ENCODE peak calls at places on chromosomes 5 and 9, in ten cellular contexts. F is GM06990, Y is kidney epithelial cell, C is mucosa of descending colon, T is PC-3, E is dorsolateral prefrontal cortex, J is spleen, K is endothelial cell of umbilical vein, Q is mammary epithelial cell, O is BE2C. S is an unnamed sample.

GRCh38 chr5:2895876-2896275 is 144.4 kb upstream of the IRX2 start:
- DNase-seq in Q (no peak), J (no peak), E (no peak), F (no peak), O (no peak), K (no peak), T (no peak), C (no peak), Y (no peak), S (no peak)

GRCh38 chr9:137429974-137430722 is 7.0 kb downstream of the NOXA1 start:
- DNase-seq in O (peak; percentile 68), F (peak; percentile 78), E (no peak), C (peak; percentile 76), T (peak; percentile 40), Y (no peak), J (peak; percentile 81), K (no peak), Q (no peak), S (no peak)

GRCh38 chr9:122860319-122861142 is 32.1 kb upstream of the PDCL start:
- DNase-seq in K (no peak), Y (no peak), Q (no peak), E (no peak), F (no peak), O (no peak), C (no peak), J (no peak), T (peak; percentile 66), S (no peak)

GRCh38 chr9:27344776-27345175 is 47.8 kb upstream of the EQTN start:
- DNase-seq in E (peak; percentile 61), C (no peak), Q (no peak), F (no peak), T (no peak), Y (no peak), J (no peak), K (no peak), O (no peak), S (no peak)

GRCh38 chr9:108885643-108886348 is 23.7 kb downstream of the ACTL7A start:
- DNase-seq in Q (peak; percentile 80), Y (peak; percentile 57), J (no peak), T (peak; percentile 80), K (peak; percentile 67), E (no peak), C (no peak), F (peak; percentile 46), O (peak; percentile 60), S (peak; percentile 50)

GRCh38 chr5:110900829-110901228 is 162.0 kb downstream of the SLC25A46 start:
- DNase-seq in E (no peak), K (no peak), Q (peak; percentile 92), T (peak; percentile 96), Y (peak; percentile 47), O (no peak), J (no peak), C (no peak), F (no peak), S (peak; percentile 80)

GRCh38 chr5:84683594-84683993 is 298.9 kb upstream of the EDIL3 start:
- DNase-seq in O (peak; percentile 14), J (no peak), C (no peak), F (no peak), E (no peak), Q (no peak), Y (no peak), T (no peak), K (no peak), S (no peak)

GRCh38 chr5:121758640-121759039 is 93.0 kb upstream of the FTMT start:
- DNase-seq in T (no peak), J (no peak), Q (no peak), Y (no peak), C (no peak), K (no peak), F (no peak), O (no peak), E (no peak), S (no peak)

GRCh38 chr5:177434437-177434836 is 8.0 kb downstream of the GRK6 start:
- DNase-seq in T (no peak), K (no peak), C (no peak), Y (no peak), E (no peak), O (no peak), J (no peak), F (no peak), Q (no peak), S (no peak)

GRCh38 chr9:37029304-37029775 is 4.7 kb downstream of the PAX5 start:
- DNase-seq in T (no peak), K (no peak), J (peak; percentile 84), E (no peak), C (no peak), Y (no peak), O (peak; percentile 87), F (peak; percentile 78), Q (no peak), S (no peak)

GRCh38 chr5:148830220-148830619 is 3.8 kb downstream of the ADRB2 start:
- DNase-seq in T (peak; percentile 40), K (no peak), J (no peak), Y (no peak), Q (no peak), C (no peak), O (no peak), E (no peak), F (no peak), S (no peak)

GRCh38 chr9:105459329-105459728 is 11.5 kb downstream of the FSD1L start:
- DNase-seq in K (no peak), T (no peak), Q (no peak), F (no peak), Y (no peak), O (no peak), E (no peak), C (no peak), J (no peak), S (no peak)

GRCh38 chr9:130042931-130043653 is at the start of gene FNBP1:
- DNase-seq in C (peak; percentile 89), T (peak; percentile 68), K (peak; percentile 80), O (peak; percentile 90), Q (peak; percentile 69), Y (peak; percentile 25), F (peak; percentile 87), E (peak; percentile 65), J (peak; percentile 95), S (peak; percentile 36)

GRCh38 chr9:82680179-82680935 is 382.6 kb downstream of the RASEF start:
- DNase-seq in T (no peak), Q (no peak), O (peak; percentile 73), E (no peak), C (no peak), K (no peak), J (no peak), F (no peak), Y (no peak), S (no peak)

GRCh38 chr9:92438900-92439526 is 14.7 kb upstream of the OMD start:
- DNase-seq in J (no peak), Y (no peak), E (no peak), O (no peak), Q (no peak), F (no peak), T (peak; percentile 24), C (no peak), K (peak; percentile 38), S (peak; percentile 12)
- TF ChIP-seq CTCF in J (peak; percentile 12), Y (no peak), E (peak; percentile 44), O (peak; percentile 2), Q (peak; percentile 20), F (peak; percentile 17), T (peak; percentile 16), C (no peak), K (no peak), S (peak; percentile 15)

DNA sequence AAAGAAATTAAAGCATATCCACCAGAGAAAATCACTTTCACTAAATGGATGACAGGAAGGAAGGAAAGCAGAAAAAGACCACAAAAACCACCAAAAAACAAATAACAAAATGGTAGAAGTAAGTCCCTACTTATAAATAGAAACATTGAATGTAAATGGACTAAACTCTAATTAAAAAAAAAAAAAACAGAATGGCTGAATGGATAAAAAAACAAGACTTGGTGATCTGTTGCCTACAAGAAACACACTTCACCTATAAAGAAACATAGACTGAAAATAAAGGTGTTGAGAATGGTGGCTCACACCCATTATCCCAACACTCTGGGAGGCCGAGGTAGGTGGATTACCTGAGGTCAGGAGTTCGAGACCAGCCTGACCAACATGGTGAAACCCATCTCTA is 122.9 kb downstream of the HMHB1 start:
- DNase-seq in T (no peak), O (no peak), Y (no peak), K (no peak), C (no peak), F (no peak), J (no peak), E (no peak), Q (no peak), S (no peak)
- H3K4me3 ChIP-seq in T (no peak overlapping the region), O (no peak overlapping the region), Y (no peak overlapping the region), K (no peak overlapping the region), C (no peak overlapping the region), F (no peak overlapping the region), J (no peak overlapping the region), E (no peak overlapping the region), Q (no peak overlapping the region), S (no peak overlapping the region)

DNA sequence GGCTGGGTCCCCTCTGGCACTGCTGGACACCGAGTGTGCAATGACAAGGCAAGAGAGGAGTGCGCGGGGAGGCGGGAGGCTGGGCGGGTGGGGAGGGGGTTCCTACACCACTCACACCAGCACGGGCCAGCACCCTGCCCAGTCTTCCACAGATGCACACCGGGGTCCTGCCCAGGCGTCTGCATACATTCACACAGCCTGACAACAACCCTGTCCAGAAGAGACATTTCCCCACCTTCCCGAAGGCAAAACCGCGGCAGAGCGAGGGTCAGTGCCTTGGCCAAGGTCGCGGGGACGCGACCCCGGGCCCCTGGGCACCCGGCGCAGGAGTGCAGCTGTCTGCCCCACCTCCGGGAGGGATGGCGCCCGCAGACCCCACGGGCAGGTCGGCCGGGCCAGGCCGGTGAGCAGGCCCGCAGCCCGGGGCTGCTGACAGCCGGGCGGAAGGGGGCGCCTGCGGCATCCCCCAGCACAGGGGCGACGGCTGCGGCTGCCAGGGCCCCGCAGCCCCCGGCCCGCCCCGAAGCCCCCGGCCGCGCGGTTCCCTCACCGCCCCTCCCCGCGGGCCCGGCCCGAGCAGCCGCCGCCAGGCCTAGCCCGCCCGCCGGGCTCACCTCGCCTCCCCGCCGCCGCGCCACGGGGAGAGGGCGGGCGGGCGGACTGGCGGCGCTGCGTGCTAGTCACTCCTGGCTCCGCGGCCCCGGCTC is 496 bp downstream of the MAPK9 start:
- DNase-seq in E (no peak), J (peak; percentile 91), T (no peak), K (peak; percentile 23), O (peak; percentile 49), F (peak; percentile 52), Q (peak; percentile 5), C (peak; percentile 59), Y (no peak), S (no peak)
- TF ChIP-seq CTCF in E (peak; percentile 18), J (no peak), T (peak; percentile 13), K (peak; percentile 13), O (no peak), F (no peak), Q (peak; percentile 28), C (no peak), Y (no peak), S (peak; percentile 25)

DNA sequence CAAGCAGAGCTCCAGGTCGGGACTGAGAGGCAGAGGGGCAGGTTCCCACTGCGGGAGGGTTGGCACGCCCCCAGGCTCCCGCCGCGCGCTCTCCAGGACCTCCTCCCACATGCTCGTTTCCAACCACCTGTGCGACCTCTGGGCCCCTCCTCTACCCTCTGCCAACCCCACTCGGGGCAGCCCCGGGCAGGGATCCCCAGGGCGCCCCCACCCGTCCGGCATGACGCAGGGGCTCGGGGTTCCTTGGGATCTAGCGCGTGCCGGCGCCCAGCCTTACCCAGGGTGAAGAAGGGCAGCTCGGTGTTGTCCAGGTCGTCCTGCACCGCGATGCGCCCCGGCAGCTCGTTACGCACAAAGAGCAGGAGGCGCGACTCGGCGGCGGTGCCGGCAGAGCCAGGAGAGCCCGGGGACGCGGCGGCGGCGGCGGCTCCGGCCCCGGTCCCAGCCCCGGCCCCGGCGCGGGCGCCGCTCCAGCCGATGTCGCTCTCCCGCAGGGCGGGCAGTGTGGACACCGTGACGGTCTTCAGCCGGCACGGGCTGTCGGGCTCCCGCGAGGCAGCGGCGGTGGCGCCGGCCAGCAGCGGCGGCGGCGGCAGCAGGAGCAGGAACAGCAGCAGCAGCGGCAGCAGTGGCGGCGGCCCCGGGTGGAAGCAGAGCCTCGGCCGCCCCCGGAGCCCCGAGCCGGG is 494 bp downstream of the ASTN2 start:
- DNase-seq in O (peak; percentile 67), Y (no peak), E (no peak), F (peak; percentile 9), J (no peak), T (no peak), C (peak; percentile 36), K (no peak), Q (peak; percentile 18), S (no peak)
- H3K4me3 ChIP-seq in O (peak overlapping the region; percentile 81), Y (peak overlapping the region; percentile 43), E (peak overlapping the region; percentile 67), F (no peak overlapping the region), J (peak overlapping the region; percentile 41), T (no peak overlapping the region), C (no peak overlapping the region), K (no peak overlapping the region), Q (no peak overlapping the region), S (peak overlapping the region; percentile 41)